ENCODE peak calls at places on chromosomes 13 and 19, in ten cellular contexts. One of them, this sample, is unnamed.

GRCh38 chr13:111620586-111620985 is 300.1 kb downstream of the TEX29 start:
- DNase-seq in HFF-Myc: no peak
- DNase-seq in activated CD4-positive, alpha-beta memory T cell treated with anti-CD3 and anti-CD28 coated beads, Interleukin-2, amount 10 ng/mL, durations not matched to agents 7 days and 5 days: no peak
- DNase-seq in iris pigment epithelial cell: no peak
- DNase-seq in WTC11: no peak
- DNase-seq in activated B cell treated with CpG ODN at 0.5 μM for 24 hours: no peak
- DNase-seq in Caco-2: no peak
- DNase-seq in A549: no peak
- DNase-seq in stimulated activated CD4-positive, alpha-beta T cell treated with anti-CD3 and anti-CD28 coated beads, Interleukin-12 subunit alpha, Interleukin-12 subunit beta, amount 100 ng/mL, for 4 hours: no peak
- DNase-seq in transverse colon: no peak
- DNase-seq in this sample: no peak

GRCh38 chr19:23779645-23780044 is 21.0 kb upstream of the ZNF681 start:
- DNase-seq in WTC11: no peak
- DNase-seq in A549: no peak
- DNase-seq in activated B cell treated with CpG ODN at 0.5 μM for 24 hours: no peak
- DNase-seq in transverse colon: no peak
- DNase-seq in iris pigment epithelial cell: no peak
- DNase-seq in HFF-Myc: no peak
- DNase-seq in activated CD4-positive, alpha-beta memory T cell treated with anti-CD3 and anti-CD28 coated beads, Interleukin-2, amount 10 ng/mL, durations not matched to agents 7 days and 5 days: no peak
- DNase-seq in stimulated activated CD4-positive, alpha-beta T cell treated with anti-CD3 and anti-CD28 coated beads, Interleukin-12 subunit alpha, Interleukin-12 subunit beta, amount 100 ng/mL, for 4 hours: no peak
- DNase-seq in Caco-2: no peak
- DNase-seq in this sample: no peak

GRCh38 chr13:40271931-40272775 is 394.3 kb downstream of the FOXO1 start:
- DNase-seq in activated B cell treated with CpG ODN at 0.5 μM for 24 hours: no peak
- DNase-seq in WTC11: no peak
- DNase-seq in Caco-2: no peak
- DNase-seq in stimulated activated CD4-positive, alpha-beta T cell treated with anti-CD3 and anti-CD28 coated beads, Interleukin-12 subunit alpha, Interleukin-12 subunit beta, amount 100 ng/mL, for 4 hours: peak; percentile 49
- DNase-seq in HFF-Myc: peak; percentile 14
- DNase-seq in activated CD4-positive, alpha-beta memory T cell treated with anti-CD3 and anti-CD28 coated beads, Interleukin-2, amount 10 ng/mL, durations not matched to agents 7 days and 5 days: peak; percentile 21
- DNase-seq in A549: peak; percentile 14
- DNase-seq in transverse colon: peak; percentile 38
- DNase-seq in iris pigment epithelial cell: peak; percentile 84
- DNase-seq in this sample: peak; percentile 82

GRCh38 chr13:99086869-99087129 is 108.9 kb upstream of the DOCK9 start:
- DNase-seq in stimulated activated CD4-positive, alpha-beta T cell treated with anti-CD3 and anti-CD28 coated beads, Interleukin-12 subunit alpha, Interleukin-12 subunit beta, amount 100 ng/mL, for 4 hours: peak; percentile 40
- DNase-seq in activated B cell treated with CpG ODN at 0.5 μM for 24 hours: no peak
- DNase-seq in transverse colon: peak; percentile 47
- DNase-seq in WTC11: no peak
- DNase-seq in Caco-2: no peak
- DNase-seq in HFF-Myc: no peak
- DNase-seq in activated CD4-positive, alpha-beta memory T cell treated with anti-CD3 and anti-CD28 coated beads, Interleukin-2, amount 10 ng/mL, durations not matched to agents 7 days and 5 days: peak; percentile 52
- DNase-seq in iris pigment epithelial cell: peak; percentile 35
- DNase-seq in A549: no peak
- DNase-seq in this sample: no peak

GRCh38 chr13:28402057-28402381 is 92.9 kb downstream of the FLT1 start:
- DNase-seq in WTC11: no peak
- DNase-seq in HFF-Myc: no peak
- DNase-seq in A549: no peak
- DNase-seq in transverse colon: no peak
- DNase-seq in iris pigment epithelial cell: no peak
- DNase-seq in stimulated activated CD4-positive, alpha-beta T cell treated with anti-CD3 and anti-CD28 coated beads, Interleukin-12 subunit alpha, Interleukin-12 subunit beta, amount 100 ng/mL, for 4 hours: no peak
- DNase-seq in activated CD4-positive, alpha-beta memory T cell treated with anti-CD3 and anti-CD28 coated beads, Interleukin-2, amount 10 ng/mL, durations not matched to agents 7 days and 5 days: no peak
- DNase-seq in Caco-2: no peak
- DNase-seq in activated B cell treated with CpG ODN at 0.5 μM for 24 hours: no peak
- DNase-seq in this sample: no peak

GRCh38 chr13:83547043-83547442 is 335.2 kb downstream of the SLITRK1 start:
- DNase-seq in HFF-Myc: no peak
- DNase-seq in WTC11: no peak
- DNase-seq in activated CD4-positive, alpha-beta memory T cell treated with anti-CD3 and anti-CD28 coated beads, Interleukin-2, amount 10 ng/mL, durations not matched to agents 7 days and 5 days: no peak
- DNase-seq in stimulated activated CD4-positive, alpha-beta T cell treated with anti-CD3 and anti-CD28 coated beads, Interleukin-12 subunit alpha, Interleukin-12 subunit beta, amount 100 ng/mL, for 4 hours: no peak
- DNase-seq in iris pigment epithelial cell: no peak
- DNase-seq in Caco-2: no peak
- DNase-seq in transverse colon: no peak
- DNase-seq in activated B cell treated with CpG ODN at 0.5 μM for 24 hours: no peak
- DNase-seq in A549: no peak
- DNase-seq in this sample: no peak

GRCh38 chr19:46386151-46386550 is 27.2 kb downstream of the CCDC8 start:
- DNase-seq in Caco-2: no peak
- DNase-seq in A549: no peak
- DNase-seq in stimulated activated CD4-positive, alpha-beta T cell treated with anti-CD3 and anti-CD28 coated beads, Interleukin-12 subunit alpha, Interleukin-12 subunit beta, amount 100 ng/mL, for 4 hours: no peak
- DNase-seq in activated CD4-positive, alpha-beta memory T cell treated with anti-CD3 and anti-CD28 coated beads, Interleukin-2, amount 10 ng/mL, durations not matched to agents 7 days and 5 days: no peak
- DNase-seq in WTC11: no peak
- DNase-seq in iris pigment epithelial cell: no peak
- DNase-seq in activated B cell treated with CpG ODN at 0.5 μM for 24 hours: no peak
- DNase-seq in transverse colon: no peak
- DNase-seq in HFF-Myc: no peak
- DNase-seq in this sample: no peak

GRCh38 chr13:39415403-39415802 is 187.6 kb downstream of the LHFPL6 start:
- DNase-seq in activated B cell treated with CpG ODN at 0.5 μM for 24 hours: no peak
- DNase-seq in HFF-Myc: peak; percentile 12
- DNase-seq in stimulated activated CD4-positive, alpha-beta T cell treated with anti-CD3 and anti-CD28 coated beads, Interleukin-12 subunit alpha, Interleukin-12 subunit beta, amount 100 ng/mL, for 4 hours: no peak
- DNase-seq in activated CD4-positive, alpha-beta memory T cell treated with anti-CD3 and anti-CD28 coated beads, Interleukin-2, amount 10 ng/mL, durations not matched to agents 7 days and 5 days: no peak
- DNase-seq in Caco-2: peak; percentile 39
- DNase-seq in A549: peak; percentile 24
- DNase-seq in transverse colon: no peak
- DNase-seq in iris pigment epithelial cell: peak; percentile 63
- DNase-seq in WTC11: peak; percentile 56
- DNase-seq in this sample: peak; percentile 40

GRCh38 chr19:51242881-51243280 is 8.0 kb upstream of the SIGLECL1 start:
- DNase-seq in Caco-2: no peak
- DNase-seq in WTC11: no peak
- DNase-seq in iris pigment epithelial cell: no peak
- DNase-seq in A549: no peak
- DNase-seq in activated B cell treated with CpG ODN at 0.5 μM for 24 hours: no peak
- DNase-seq in activated CD4-positive, alpha-beta memory T cell treated with anti-CD3 and anti-CD28 coated beads, Interleukin-2, amount 10 ng/mL, durations not matched to agents 7 days and 5 days: no peak
- DNase-seq in stimulated activated CD4-positive, alpha-beta T cell treated with anti-CD3 and anti-CD28 coated beads, Interleukin-12 subunit alpha, Interleukin-12 subunit beta, amount 100 ng/mL, for 4 hours: no peak
- DNase-seq in HFF-Myc: no peak
- DNase-seq in transverse colon: no peak
- DNase-seq in this sample: no peak

GRCh38 chr13:91739751-91740150 is 341.3 kb downstream of the GPC5 start:
- DNase-seq in transverse colon: no peak
- DNase-seq in stimulated activated CD4-positive, alpha-beta T cell treated with anti-CD3 and anti-CD28 coated beads, Interleukin-12 subunit alpha, Interleukin-12 subunit beta, amount 100 ng/mL, for 4 hours: no peak
- DNase-seq in activated CD4-positive, alpha-beta memory T cell treated with anti-CD3 and anti-CD28 coated beads, Interleukin-2, amount 10 ng/mL, durations not matched to agents 7 days and 5 days: no peak
- DNase-seq in WTC11: no peak
- DNase-seq in Caco-2: peak; percentile 46
- DNase-seq in activated B cell treated with CpG ODN at 0.5 μM for 24 hours: no peak
- DNase-seq in iris pigment epithelial cell: no peak
- DNase-seq in HFF-Myc: no peak
- DNase-seq in A549: no peak
- DNase-seq in this sample: no peak

GRCh38 chr19:30315159-30315558 is 57.0 kb upstream of the ZNF536 start:
- DNase-seq in WTC11: no peak
- DNase-seq in Caco-2: no peak
- DNase-seq in stimulated activated CD4-positive, alpha-beta T cell treated with anti-CD3 and anti-CD28 coated beads, Interleukin-12 subunit alpha, Interleukin-12 subunit beta, amount 100 ng/mL, for 4 hours: no peak
- DNase-seq in A549: no peak
- DNase-seq in iris pigment epithelial cell: no peak
- DNase-seq in transverse colon: no peak
- DNase-seq in activated B cell treated with CpG ODN at 0.5 μM for 24 hours: no peak
- DNase-seq in activated CD4-positive, alpha-beta memory T cell treated with anti-CD3 and anti-CD28 coated beads, Interleukin-2, amount 10 ng/mL, durations not matched to agents 7 days and 5 days: no peak
- DNase-seq in HFF-Myc: no peak
- DNase-seq in this sample: no peak

GRCh38 chr13:23990443-23990842 is 93.1 kb upstream of the C1QTNF9B start:
- DNase-seq in iris pigment epithelial cell: no peak
- DNase-seq in HFF-Myc: no peak
- DNase-seq in stimulated activated CD4-positive, alpha-beta T cell treated with anti-CD3 and anti-CD28 coated beads, Interleukin-12 subunit alpha, Interleukin-12 subunit beta, amount 100 ng/mL, for 4 hours: no peak
- DNase-seq in WTC11: no peak
- DNase-seq in Caco-2: no peak
- DNase-seq in A549: no peak
- DNase-seq in activated B cell treated with CpG ODN at 0.5 μM for 24 hours: no peak
- DNase-seq in activated CD4-positive, alpha-beta memory T cell treated with anti-CD3 and anti-CD28 coated beads, Interleukin-2, amount 10 ng/mL, durations not matched to agents 7 days and 5 days: no peak
- DNase-seq in transverse colon: no peak
- DNase-seq in this sample: no peak

GRCh38 chr13:113562085-113562749 is 22.3 kb upstream of the TFDP1 start:
- DNase-seq in Caco-2: peak; percentile 75
- DNase-seq in stimulated activated CD4-positive, alpha-beta T cell treated with anti-CD3 and anti-CD28 coated beads, Interleukin-12 subunit alpha, Interleukin-12 subunit beta, amount 100 ng/mL, for 4 hours: peak; percentile 25
- DNase-seq in iris pigment epithelial cell: peak; percentile 75
- DNase-seq in activated B cell treated with CpG ODN at 0.5 μM for 24 hours: peak; percentile 24
- DNase-seq in A549: peak; percentile 54
- DNase-seq in transverse colon: peak; percentile 52
- DNase-seq in HFF-Myc: peak; percentile 43
- DNase-seq in WTC11: peak; percentile 88
- DNase-seq in activated CD4-positive, alpha-beta memory T cell treated with anti-CD3 and anti-CD28 coated beads, Interleukin-2, amount 10 ng/mL, durations not matched to agents 7 days and 5 days: peak; percentile 53
- DNase-seq in this sample: peak; percentile 90

GRCh38 chr19:52962394-52963228 is at the start of gene ZNF816:
- DNase-seq in activated CD4-positive, alpha-beta memory T cell treated with anti-CD3 and anti-CD28 coated beads, Interleukin-2, amount 10 ng/mL, durations not matched to agents 7 days and 5 days: peak; percentile 99
- DNase-seq in HFF-Myc: peak; percentile 42
- DNase-seq in A549: peak; percentile 22
- DNase-seq in stimulated activated CD4-positive, alpha-beta T cell treated with anti-CD3 and anti-CD28 coated beads, Interleukin-12 subunit alpha, Interleukin-12 subunit beta, amount 100 ng/mL, for 4 hours: peak; percentile 99
- DNase-seq in transverse colon: peak; percentile 100
- DNase-seq in Caco-2: peak; percentile 98
- DNase-seq in activated B cell treated with CpG ODN at 0.5 μM for 24 hours: peak; percentile 97
- DNase-seq in WTC11: peak; percentile 99
- DNase-seq in iris pigment epithelial cell: peak; percentile 96
- DNase-seq in this sample: peak; percentile 95

GRCh38 chr13:37995052-37995451 is 125.5 kb upstream of the TRPC4 start:
- DNase-seq in Caco-2: no peak
- DNase-seq in HFF-Myc: peak; percentile 5
- DNase-seq in stimulated activated CD4-positive, alpha-beta T cell treated with anti-CD3 and anti-CD28 coated beads, Interleukin-12 subunit alpha, Interleukin-12 subunit beta, amount 100 ng/mL, for 4 hours: no peak
- DNase-seq in A549: no peak
- DNase-seq in WTC11: no peak
- DNase-seq in transverse colon: no peak
- DNase-seq in activated B cell treated with CpG ODN at 0.5 μM for 24 hours: no peak
- DNase-seq in activated CD4-positive, alpha-beta memory T cell treated with anti-CD3 and anti-CD28 coated beads, Interleukin-2, amount 10 ng/mL, durations not matched to agents 7 days and 5 days: no peak
- DNase-seq in iris pigment epithelial cell: peak; percentile 34
- DNase-seq in this sample: no peak